ENCODE peak calls at places on chromosomes 13 and 19, in eight cellular contexts. J, D, U, R, O, T, I and N are unnamed samples.

GRCh38 chr13:46605824-46606554 is 53.0 kb downstream of the LRCH1 start:
- DNase-seq in T (no peak), O (no peak), U (no peak), D (no peak), R (no peak), J (no peak), I (no peak), N (no peak)

GRCh38 chr13:47903836-47904235 is 97.2 kb downstream of the SUCLA2 start:
- DNase-seq in O (no peak), U (no peak), T (no peak), J (peak), D (no peak), I (no peak), R (no peak), N (no peak)

GRCh38 chr19:33458171-33458633 is 63.4 kb downstream of the PEPD start:
- DNase-seq in R (no peak), T (no peak), D (no peak), O (no peak), J (no peak), I (no peak), U (no peak), N (peak)

GRCh38 chr13:60696602-60697001 is 299.6 kb downstream of the TDRD3 start:
- DNase-seq in U (no peak), J (no peak), O (no peak), R (no peak), I (no peak), D (no peak), T (no peak), N (no peak)

GRCh38 chr19:28022506-28022905 is 1190.4 kb downstream of the UQCRFS1 start:
- DNase-seq in T (no peak), U (no peak), J (no peak), R (no peak), I (no peak), D (no peak), O (no peak), N (no peak)

GRCh38 chr13:30567072-30567471 is 50.6 kb upstream of the USPL1 start:
- DNase-seq in D (no peak), R (no peak), J (no peak), I (no peak), U (no peak), T (no peak), O (no peak), N (no peak)

GRCh38 chr13:113027095-113027494 is 58.1 kb downstream of the MCF2L start:
- DNase-seq in I (no peak), D (no peak), J (no peak), T (no peak), R (no peak), U (no peak), O (no peak), N (no peak)

GRCh38 chr13:58907347-58907746 is 1256.4 kb downstream of the DIAPH3 start:
- DNase-seq in O (no peak), J (no peak), R (no peak), D (no peak), I (no peak), U (no peak), T (no peak), N (no peak)

GRCh38 chr13:73556902-73557301 is 498.1 kb downstream of the KLF5 start:
- DNase-seq in J (no peak), D (no peak), O (no peak), I (no peak), R (no peak), T (no peak), U (no peak), N (no peak)

GRCh38 chr19:10173527-10173926 is 21.2 kb downstream of the DNMT1 start:
- DNase-seq in U (no peak), D (no peak), I (no peak), J (no peak), R (no peak), T (no peak), O (no peak), N (no peak)

GRCh38 chr13:110162053-110162452 is 144.9 kb downstream of the COL4A1 start:
- DNase-seq in I (no peak), T (no peak), J (no peak), U (no peak), O (no peak), R (no peak), D (no peak), N (no peak)

GRCh38 chr13:88622362-88622973 is 951.3 kb downstream of the SLITRK5 start:
- DNase-seq in T (no peak), D (no peak), O (no peak), R (no peak), J (no peak), U (no peak), I (no peak), N (no peak)

GRCh38 chr13:50319603-50320296 is 304.5 kb downstream of the KCNRG start:
- DNase-seq in I (peak), D (no peak), T (no peak), U (no peak), J (no peak), O (no peak), R (peak), N (no peak)

GRCh38 chr19:2609389-2610116 is 92.9 kb downstream of the GNG7 start:
- DNase-seq in J (no peak), T (no peak), O (no peak), I (no peak), R (no peak), U (no peak), D (no peak), N (no peak)

GRCh38 chr19:917323-918151 is at the start of gene KISS1R:
- DNase-seq in R (no peak), T (no peak), O (no peak), I (no peak), D (no peak), U (no peak), J (no peak), N (peak)

GRCh38 chr19:47427241-47428176 is 8.2 kb upstream of the MEIS3 start:
- DNase-seq in R (peak), J (peak), U (peak), I (peak), T (peak), D (peak), O (peak), N (peak)

GRCh38 chr13:91111476-91112190 is 235.9 kb upstream of the MIR17HG start:
- DNase-seq in O (no peak), D (no peak), I (no peak), T (no peak), R (no peak), U (no peak), J (no peak), N (no peak)

GRCh38 chr13:101579291-101579802 is 126.9 kb downstream of the ITGBL1 start:
- DNase-seq in R (no peak), U (no peak), J (no peak), T (no peak), D (no peak), I (no peak), O (no peak), N (peak)

GRCh38 chr19:38666662-38667448 is 19.4 kb downstream of the ACTN4 start:
- DNase-seq in I (no peak), U (no peak), D (no peak), J (no peak), T (no peak), R (no peak), O (no peak), N (no peak)

GRCh38 chr13:97226788-97227627 is 4.9 kb downstream of the MBNL2 start:
- DNase-seq in D (peak), R (peak), J (no peak), U (no peak), I (no peak), T (no peak), O (no peak), N (no peak)

GRCh38 chr13:34899888-34900287 is 42.2 kb upstream of the NBEA start:
- DNase-seq in U (no peak), I (no peak), O (no peak), J (no peak), T (no peak), R (no peak), D (no peak), N (no peak)

GRCh38 chr19:31715249-31715944 is 366.2 kb upstream of the TSHZ3 start:
- DNase-seq in R (no peak), U (no peak), O (no peak), J (no peak), D (no peak), T (no peak), I (no peak), N (no peak)

GRCh38 chr13:73924607-73925006 is 209.6 kb downstream of the KLF12 start:
- DNase-seq in T (no peak), I (no peak), J (no peak), D (no peak), R (no peak), U (no peak), O (no peak), N (no peak)

GRCh38 chr13:91574756-91575155 is 176.3 kb downstream of the GPC5 start:
- DNase-seq in O (no peak), J (no peak), I (no peak), R (no peak), D (no peak), T (no peak), U (no peak), N (no peak)

GRCh38 chr13:50676602-50677001 is 166.9 kb downstream of the DLEU7 start:
- DNase-seq in U (no peak), J (no peak), R (no peak), D (no peak), T (no peak), I (peak), O (no peak), N (no peak)

GRCh38 chr19:57362997-57363705 is at the start of the genes TRAPPC2B and ZNF547:
- DNase-seq in J (peak), U (peak), T (peak), I (peak), D (peak), R (peak), O (peak), N (peak)

GRCh38 chr19:3710265-3710812 is 2.2 kb downstream of the TJP3 start:
- DNase-seq in D (no peak), I (peak), O (peak), R (peak), U (no peak), J (no peak), T (no peak), N (no peak)

GRCh38 chr19:7863157-7863970 is 10.8 kb downstream of the PRR36 start:
- DNase-seq in T (no peak), R (no peak), J (no peak), I (no peak), U (no peak), D (no peak), O (no peak), N (peak)